ENCODE peak calls at places on chromosomes 6 and 20, in eight cellular contexts. L, Y, O, A, H, J, E and M are unnamed samples. For H3K27me3, the result is how much of the 10 kb centered on the place peaks cover.

GRCh38 chr20:51562334-51563140 is 20.0 kb upstream of the NFATC2 start:
- DNase-seq in L (peak), Y (peak), O (peak), A (peak), H (peak), J (peak), E (no peak), M (peak)

GRCh38 chr6:7264686-7265384 is 48.2 kb downstream of the SSR1 start:
- DNase-seq in L (no peak), Y (no peak), O (no peak), A (no peak), H (no peak), J (no peak), E (no peak), M (no peak)

GRCh38 chr6:15296249-15296648 is 50.4 kb downstream of the JARID2 start:
- DNase-seq in L (no peak), Y (no peak), O (no peak), A (no peak), H (no peak), J (no peak), E (no peak), M (no peak)

GRCh38 chr6:16799279-16800193 is 38.3 kb upstream of the ATXN1 start:
- DNase-seq in L (no peak), Y (peak), O (no peak), A (no peak), H (peak), J (peak), E (no peak), M (no peak)

GRCh38 chr20:49636447-49636846 is 68.5 kb upstream of the PTGIS start:
- DNase-seq in L (no peak), Y (no peak), O (no peak), A (no peak), H (no peak), J (no peak), E (no peak), M (no peak)

GRCh38 chr6:26142026-26142425 is 54.8 kb downstream of the HFE start:
- DNase-seq in L (no peak), Y (no peak), O (no peak), A (no peak), H (no peak), J (no peak), E (no peak), M (no peak)

GRCh38 chr6:99407076-99407475 is 13.1 kb upstream of the COQ3 start:
- DNase-seq in L (no peak), Y (no peak), O (no peak), A (no peak), H (no peak), J (no peak), E (no peak), M (no peak)

GRCh38 chr20:44331201-44331600 is 5.6 kb upstream of the R3HDML start:
- DNase-seq in L (no peak), Y (no peak), O (no peak), A (no peak), H (no peak), J (no peak), E (no peak), M (no peak)

GRCh38 chr6:13239530-13240455 is 88.5 kb downstream of the TBC1D7 start:
- DNase-seq in L (no peak), Y (no peak), O (no peak), A (no peak), H (no peak), J (no peak), E (no peak), M (no peak)

GRCh38 chr6:10401632-10402223 is 13.1 kb downstream of the TFAP2A start:
- DNase-seq in L (no peak), Y (no peak), O (no peak), A (no peak), H (no peak), J (no peak), E (no peak), M (no peak)

GRCh38 chr6:8085053-8085511 is 17.3 kb downstream of the EEF1E1 start:
- DNase-seq in L (peak), Y (no peak), O (no peak), A (no peak), H (peak), J (peak), E (no peak), M (peak)

GRCh38 chr6:138691595-138692057 is 81.9 kb upstream of the CCDC28A start:
- DNase-seq in L (peak), Y (no peak), O (peak), A (peak), H (peak), J (peak), E (no peak), M (peak)

GRCh38 chr6:125030969-125031368 is 68.7 kb downstream of the RNF217 start:
- DNase-seq in L (no peak), Y (no peak), O (no peak), A (no peak), H (no peak), J (no peak), E (no peak), M (no peak)

GRCh38 chr6:8131265-8131897 is 29.0 kb upstream of the EEF1E1 start:
- DNase-seq in L (peak), Y (peak), O (peak), A (peak), H (peak), J (peak), E (peak), M (peak)

GRCh38 chr20:8334641-8335040 is 202.6 kb downstream of the PLCB1 start:
- DNase-seq in L (no peak), Y (no peak), O (no peak), A (no peak), H (no peak), J (no peak), E (no peak), M (no peak)

GRCh38 chr6:75449625-75450206 is 43.9 kb downstream of the FILIP1 start:
- DNase-seq in L (no peak), Y (no peak), O (no peak), A (no peak), H (peak), J (peak), E (no peak), M (no peak)

GRCh38 chr6:39920147-39920546 is 14.1 kb downstream of the MOCS1 start:
- DNase-seq in L (no peak), Y (no peak), O (no peak), A (no peak), H (no peak), J (no peak), E (no peak), M (no peak)

GRCh38 chr20:25066386-25066785 is 8.4 kb upstream of the ACSS1 start:
- DNase-seq in L (no peak), Y (no peak), O (peak), A (no peak), H (no peak), J (no peak), E (no peak), M (no peak)

GRCh38 chr6:39217177-39217864 is 12.0 kb downstream of the KCNK5 start:
- DNase-seq in L (no peak), Y (no peak), O (no peak), A (peak), H (no peak), J (no peak), E (no peak), M (no peak)

GRCh38 chr20:37394543-37395410 is 48.8 kb downstream of the SRC start:
- DNase-seq in L (no peak), Y (peak), O (peak), A (no peak), H (no peak), J (no peak), E (no peak), M (no peak)

GRCh38 chr20:2162823-2163166 is 61.2 kb downstream of the STK35 start:
- DNase-seq in L (no peak), Y (no peak), O (no peak), A (no peak), H (no peak), J (no peak), E (no peak), M (no peak)
- H3K27me3 ChIP-seq in L (under half), Y (under half), O (under half), A (under half), H (under half), J (under half), E (under half), M (under half)

GRCh38 chr20:20024942-20025341 is 7.8 kb downstream of the NAA20 start:
- DNase-seq in L (no peak), Y (no peak), O (no peak), A (no peak), H (peak), J (no peak), E (no peak), M (no peak)
- TF ChIP-seq EZH2phosphoT487 in L (no peak), Y (no peak), O (no peak), A (no peak), H (no peak), J (no peak), E (no peak), M (no peak)

DNA sequence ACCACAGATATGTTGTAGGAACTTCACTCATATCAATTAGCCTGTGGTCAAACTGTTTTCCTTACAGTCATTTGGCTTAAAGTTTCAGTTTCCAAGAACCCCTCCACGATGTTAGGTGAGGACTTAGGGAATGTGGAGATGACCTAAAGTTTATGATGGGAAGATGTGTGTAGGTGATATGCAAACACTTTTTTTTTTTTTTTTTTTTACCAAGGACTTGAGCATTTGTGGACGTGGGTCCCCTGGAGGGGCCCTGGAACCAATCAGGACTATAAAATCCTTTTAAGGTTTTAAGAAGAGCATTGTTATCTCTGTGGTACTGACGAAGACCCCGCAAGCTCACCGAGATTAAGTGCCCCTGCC is 478 bp upstream of the MTHFD1L start:
- DNase-seq in L (no peak), Y (no peak), O (no peak), A (no peak), H (peak), J (no peak), E (no peak), M (no peak)
- H3K27me3 ChIP-seq in L (under half), Y (under half), O (under half), A (under half), H (under half), J (under half), E (under half), M (under half)

GRCh38 chr20:237479-237878 is 10.4 kb downstream of the DEFB129 start:
- DNase-seq in L (no peak), Y (no peak), O (no peak), A (no peak), H (peak), J (no peak), E (no peak), M (no peak)

GRCh38 chr20:237918-238317 is 10.9 kb downstream of the DEFB129 start:
- DNase-seq in L (no peak), Y (no peak), O (no peak), A (no peak), H (no peak), J (no peak), E (no peak), M (no peak)

DNA sequence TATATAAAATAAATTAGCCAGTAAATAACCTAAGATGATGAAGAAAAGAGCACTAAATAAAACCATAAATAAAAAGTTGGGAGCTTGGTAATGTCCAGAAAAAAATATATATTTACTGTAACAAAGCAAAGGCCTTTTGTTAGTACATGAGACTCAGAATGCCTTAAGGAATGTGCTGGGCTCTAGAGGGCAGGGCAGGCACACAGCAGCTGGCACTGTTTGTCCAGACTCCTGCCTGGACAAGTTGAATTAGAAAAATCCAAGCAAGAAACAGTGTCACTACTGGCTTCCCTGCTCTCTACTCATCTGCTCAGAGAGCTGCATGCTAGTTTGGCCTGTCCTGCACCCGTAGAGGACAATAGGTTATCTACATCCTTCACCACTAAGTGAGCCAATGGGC is 8.8 kb downstream of the DEFB129 start:
- DNase-seq in L (peak), Y (peak), O (peak), A (no peak), H (peak), J (peak), E (no peak), M (no peak)
- TF ChIP-seq EZH2phosphoT487 in L (no peak), Y (no peak), O (no peak), A (no peak), H (no peak), J (no peak), E (no peak), M (no peak)

DNA sequence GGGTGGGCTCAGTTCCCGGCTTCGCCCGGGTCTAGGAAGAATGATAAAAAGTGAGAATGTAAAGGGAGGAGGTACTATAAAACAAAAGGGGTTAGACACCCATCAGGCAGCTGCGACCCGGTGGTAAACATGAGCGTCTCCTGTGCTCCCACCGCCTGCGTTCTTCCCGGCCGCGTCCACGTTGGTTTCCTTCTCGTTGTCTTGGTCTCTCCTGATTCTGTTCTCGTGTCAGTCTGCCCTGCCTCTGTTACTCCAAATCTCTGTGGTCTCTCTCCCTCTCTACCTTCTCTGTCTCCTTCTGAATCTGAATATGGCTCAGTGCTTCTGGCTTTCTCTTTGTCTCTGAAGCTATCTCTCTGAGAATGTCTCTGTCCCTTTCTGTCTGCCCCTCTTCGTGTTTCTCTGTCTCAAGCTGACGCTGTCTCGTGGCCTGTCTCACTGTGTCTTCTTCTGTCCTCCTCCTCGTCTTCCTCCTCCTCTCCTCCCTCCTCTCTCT is 41.6 kb upstream of the FOXP4 start:
- DNase-seq in L (no peak), Y (peak), O (no peak), A (peak), H (peak), J (peak), E (no peak), M (no peak)
- H3K27me3 ChIP-seq in L (under half), Y (under half), O (half or more), A (half or more), H (under half), J (under half), E (half or more), M (under half)

DNA sequence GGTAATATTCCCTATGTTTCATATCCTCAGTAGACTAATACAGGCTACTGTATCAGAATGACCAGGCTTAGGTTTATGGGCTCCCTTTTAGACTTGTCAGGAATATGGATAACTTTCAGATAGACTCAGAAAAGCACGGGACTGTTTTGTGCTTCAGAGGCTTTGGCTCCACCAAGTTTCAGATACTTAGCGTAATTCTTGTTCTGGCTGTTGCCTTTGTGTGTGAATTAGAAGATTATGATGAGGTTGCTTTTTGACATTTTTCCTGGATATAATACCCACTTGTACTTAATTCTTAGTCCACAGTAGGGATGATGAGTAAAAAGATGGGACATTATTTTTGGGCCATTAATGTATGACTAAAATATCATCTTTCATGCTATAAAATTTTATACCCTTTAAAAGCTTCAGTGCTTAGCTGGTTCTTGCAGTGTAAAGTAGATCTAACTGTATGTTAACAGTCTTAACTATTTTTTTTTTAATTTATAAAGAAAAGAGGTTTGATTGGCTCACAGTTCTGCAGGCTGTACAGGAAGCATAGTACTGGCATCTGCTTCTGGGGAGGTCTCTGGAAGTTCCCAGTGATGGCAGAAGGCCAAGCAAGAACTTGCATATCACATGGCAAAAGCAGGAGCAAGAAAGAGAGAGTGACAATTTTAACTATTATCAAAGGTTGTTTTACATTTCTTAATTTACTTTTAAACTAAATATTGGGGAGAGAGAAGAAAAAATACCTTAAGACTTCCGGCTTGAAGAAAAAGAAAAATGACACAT is 120.7 kb downstream of the ZFAND3 start:
- DNase-seq in L (peak), Y (no peak), O (no peak), A (no peak), H (no peak), J (no peak), E (no peak), M (no peak)
- TF ChIP-seq EZH2phosphoT487 in L (no peak), Y (no peak), O (no peak), A (no peak), H (no peak), J (no peak), E (no peak), M (no peak)

DNA sequence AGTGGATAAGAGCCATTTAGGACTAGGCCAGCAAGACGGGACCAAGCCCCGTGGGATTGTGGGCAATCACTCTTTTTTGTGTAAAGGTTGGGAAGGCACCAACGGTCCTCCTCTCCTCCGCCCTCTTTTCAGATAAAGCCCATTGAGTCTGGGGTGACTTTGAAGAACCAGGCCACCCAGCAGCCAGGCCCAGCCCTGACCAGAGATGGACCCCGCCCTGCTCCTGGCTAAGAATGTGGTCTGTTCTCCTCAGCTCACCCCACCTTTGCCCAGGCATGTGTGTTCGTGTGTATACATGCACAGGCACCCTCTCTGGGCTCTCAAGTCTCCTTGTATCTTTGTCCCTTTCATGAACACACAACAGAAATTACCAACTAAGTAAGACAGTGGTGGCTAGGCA is 9.1 kb downstream of the SDC4 start:
- DNase-seq in L (peak), Y (no peak), O (no peak), A (no peak), H (no peak), J (no peak), E (no peak), M (no peak)
- H3K27me3 ChIP-seq in L (under half), Y (under half), O (under half), A (under half), H (under half), J (under half), E (under half), M (under half)

DNA sequence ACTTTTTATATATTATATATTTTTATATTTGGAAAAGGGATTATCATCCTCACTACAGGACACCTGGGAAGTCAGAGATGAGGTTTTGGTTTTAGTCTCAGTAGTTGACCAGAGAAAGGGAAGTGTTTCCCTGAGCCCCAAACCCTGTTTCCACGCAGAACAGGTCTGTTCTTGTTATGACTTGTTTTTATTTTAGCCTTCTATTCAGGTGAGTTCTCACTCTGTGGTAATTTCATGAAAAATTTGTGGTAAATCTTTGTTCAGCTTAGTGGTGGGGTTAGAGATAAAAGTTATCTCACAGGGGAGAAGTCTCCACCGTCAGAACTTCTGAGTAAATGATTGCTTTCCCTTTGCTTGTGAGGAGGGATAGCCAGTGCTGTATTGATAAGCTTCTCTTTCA is 224.9 kb downstream of the FARS2 start:
- DNase-seq in L (no peak), Y (no peak), O (no peak), A (no peak), H (no peak), J (no peak), E (no peak), M (no peak)
- TF ChIP-seq EZH2phosphoT487 in L (no peak), Y (no peak), O (no peak), A (no peak), H (no peak), J (no peak), E (no peak), M (no peak)

GRCh38 chr20:57564951-57565642 is 4.2 kb downstream of the PCK1 start:
- DNase-seq in L (no peak), Y (no peak), O (no peak), A (no peak), H (no peak), J (no peak), E (no peak), M (no peak)

GRCh38 chr20:57568088-57568896 is 7.4 kb downstream of the PCK1 start:
- DNase-seq in L (no peak), Y (no peak), O (no peak), A (no peak), H (no peak), J (no peak), E (no peak), M (no peak)

GRCh38 chr20:57566399-57566798 is 5.5 kb downstream of the PCK1 start:
- DNase-seq in L (no peak), Y (no peak), O (no peak), A (no peak), H (no peak), J (no peak), E (no peak), M (no peak)

GRCh38 chr20:57567471-57568079 is 6.7 kb downstream of the PCK1 start:
- DNase-seq in L (no peak), Y (no peak), O (no peak), A (no peak), H (no peak), J (no peak), E (no peak), M (no peak)

GRCh38 chr20:57566803-57567459 is 6.0 kb downstream of the PCK1 start:
- DNase-seq in L (no peak), Y (no peak), O (no peak), A (no peak), H (no peak), J (no peak), E (no peak), M (no peak)
- H3K27me3 ChIP-seq in L (under half), Y (under half), O (under half), A (under half), H (half or more), J (half or more), E (half or more), M (under half)